ENCODE peak calls at places on chromosomes 3 and 15, in six cellular contexts. S is heart right ventricle; K is suprapubic skin; X is fibroblast of lung; N is AG04450; L is CD4-positive, alpha-beta T cell. I is an unnamed sample.

GRCh38 chr3:148042663-148043445 is 633.7 kb downstream of the ZIC1 start:
- DNase-seq in S (no peak), K (no peak), X (peak; percentile 79), N (no peak), L (no peak), I (no peak)

GRCh38 chr3:9970020-9970652 is 16.5 kb downstream of the EMC3 start:
- DNase-seq in S (no peak), K (no peak), X (peak; percentile 87), N (no peak), L (no peak), I (no peak)

GRCh38 chr15:42595641-42596240 is 20.3 kb downstream of the STARD9 start:
- DNase-seq in S (no peak), K (no peak), X (no peak), N (no peak), L (no peak), I (no peak)

GRCh38 chr3:66394261-66395249 is 106.3 kb downstream of the LRIG1 start:
- DNase-seq in S (no peak), K (no peak), X (peak; percentile 93), N (no peak), L (no peak), I (no peak)

GRCh38 chr3:12655701-12656100 is 8.2 kb downstream of the RAF1 start:
- DNase-seq in S (no peak), K (no peak), X (no peak), N (no peak), L (no peak), I (no peak)

GRCh38 chr3:132432639-132433038 is 15.3 kb downstream of the DNAJC13 start:
- DNase-seq in S (no peak), K (no peak), X (peak; percentile 89), N (peak; percentile 51), L (no peak), I (no peak)

GRCh38 chr3:19147905-19148767 is at the start of gene KCNH8:
- DNase-seq in S (peak; percentile 11), K (no peak), X (no peak), N (no peak), L (no peak), I (peak; percentile 75)

GRCh38 chr15:89089316-89090230 is 1.3 kb downstream of the ABHD2 start:
- DNase-seq in S (no peak), K (no peak), X (no peak), N (no peak), L (no peak), I (no peak)

GRCh38 chr15:43974852-43975251 is 148.1 kb downstream of the WDR76 start:
- DNase-seq in S (no peak), K (no peak), X (peak; percentile 39), N (no peak), L (no peak), I (peak; percentile 13)

GRCh38 chr3:16993227-16993626 is 108.5 kb downstream of the PLCL2 start:
- DNase-seq in S (no peak), K (no peak), X (peak; percentile 30), N (no peak), L (no peak), I (no peak)

GRCh38 chr3:14548321-14548729 is 8.2 kb upstream of the GRIP2 start:
- DNase-seq in S (peak; percentile 64), K (no peak), X (peak; percentile 45), N (peak; percentile 33), L (peak; percentile 11), I (peak; percentile 88)

GRCh38 chr3:27360113-27361078 is 8.8 kb downstream of the NEK10 start:
- DNase-seq in S (no peak), K (no peak), X (peak; percentile 11), N (no peak), L (no peak), I (no peak)

GRCh38 chr3:157129782-157130137 is 30.2 kb downstream of the CCNL1 start:
- DNase-seq in S (no peak), K (no peak), X (peak; percentile 70), N (no peak), L (no peak), I (no peak)

GRCh38 chr3:171829841-171830559 is 13.1 kb upstream of the TMEM212 start:
- DNase-seq in S (peak; percentile 81), K (no peak), X (peak; percentile 72), N (no peak), L (no peak), I (peak; percentile 88)

GRCh38 chr3:51977449-51978142 is 2.7 kb downstream of the ABHD14A start:
- DNase-seq in S (no peak), K (no peak), X (no peak), N (no peak), L (no peak), I (no peak)

GRCh38 chr3:51974277-51974962 is 444 bp upstream of the ABHD14A start:
- DNase-seq in S (peak; percentile 50), K (no peak), X (no peak), N (no peak), L (no peak), I (no peak)

GRCh38 chr3:51978143-51978502 is 3.3 kb downstream of the ABHD14A start:
- DNase-seq in S (no peak), K (no peak), X (no peak), N (no peak), L (no peak), I (no peak)

GRCh38 chr3:51974963-51975856 is at the start of gene ABHD14A:
- DNase-seq in S (peak; percentile 81), K (no peak), X (peak; percentile 52), N (no peak), L (peak; percentile 63), I (peak; percentile 69)

DNA sequence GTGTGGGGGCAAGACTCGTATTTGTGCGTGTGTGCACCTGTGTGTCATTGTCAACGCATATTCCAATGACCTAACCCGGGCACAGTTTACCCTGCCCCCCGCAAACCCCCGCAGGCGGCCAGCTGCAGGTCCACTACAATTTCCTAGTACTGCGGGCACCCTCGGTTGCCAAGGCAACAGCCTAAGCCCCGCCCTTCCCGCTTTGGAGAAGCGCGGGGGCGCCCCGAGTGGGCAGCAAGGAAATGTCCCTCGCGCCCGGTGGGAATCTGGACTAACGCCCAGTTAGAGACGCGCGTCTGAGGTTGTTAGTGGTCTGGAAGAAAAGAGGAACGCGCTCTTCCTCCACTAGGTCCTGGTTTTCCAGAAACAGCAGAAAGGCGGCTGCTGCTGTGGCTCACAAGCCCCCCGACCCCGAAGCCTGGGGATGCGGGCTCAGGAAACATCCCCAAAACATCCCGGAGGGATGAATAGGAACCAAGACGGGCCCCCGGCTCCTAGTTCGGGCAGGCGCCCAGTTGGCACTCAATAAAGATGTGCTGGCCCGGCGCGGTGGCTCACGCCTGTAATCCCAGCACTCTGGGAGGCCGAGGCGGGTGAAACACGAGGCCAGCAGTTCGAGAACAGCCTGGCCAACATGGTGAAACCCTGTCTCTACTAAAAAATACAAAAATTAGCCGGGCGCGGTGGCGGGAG is 1.1 kb downstream of the ABHD14A start:
- DNase-seq in S (peak; percentile 76), K (peak; percentile 91), X (peak; percentile 73), N (no peak), L (no peak), I (peak; percentile 87)
- H3K27ac ChIP-seq in S (peak overlapping the region; percentile 28), K (peak overlapping the region; percentile 11), X (no peak overlapping the region), N (peak overlapping the region; percentile 31), L (peak overlapping the region; percentile 59), I (peak overlapping the region; percentile 94)

GRCh38 chr15:66999601-67000000 is 65.8 kb upstream of the SMAD3 start:
- DNase-seq in S (no peak), K (no peak), X (no peak), N (no peak), L (no peak), I (no peak)

GRCh38 chr15:66995257-66995656 is 70.1 kb upstream of the SMAD3 start:
- DNase-seq in S (no peak), K (no peak), X (peak; percentile 57), N (no peak), L (no peak), I (no peak)

GRCh38 chr15:66999046-66999557 is 66.3 kb upstream of the SMAD3 start:
- DNase-seq in S (no peak), K (no peak), X (peak; percentile 12), N (no peak), L (no peak), I (no peak)

GRCh38 chr15:66996099-66996498 is 69.3 kb upstream of the SMAD3 start:
- DNase-seq in S (no peak), K (no peak), X (peak; percentile 45), N (no peak), L (no peak), I (no peak)

DNA sequence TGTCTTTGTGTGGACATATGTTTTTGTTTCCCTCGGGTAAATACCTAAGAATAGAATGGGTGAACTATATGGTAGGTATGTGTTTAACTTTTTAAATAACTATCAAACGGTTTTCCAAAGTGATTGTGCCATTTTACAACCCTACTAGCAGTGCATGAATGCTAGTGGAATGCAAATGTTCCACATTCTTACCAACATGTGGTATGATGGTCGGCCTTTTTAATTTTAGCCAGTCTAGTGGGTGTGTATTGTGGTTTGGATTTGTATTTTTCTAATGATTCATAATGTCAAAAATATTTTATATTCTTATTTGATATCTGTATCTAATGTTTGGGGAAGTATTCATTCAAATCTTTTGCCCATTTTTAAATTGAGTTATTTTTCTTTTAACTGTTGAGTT is 68.2 kb upstream of the SMAD3 start:
- DNase-seq in S (no peak), K (no peak), X (peak; percentile 92), N (peak; percentile 42), L (no peak), I (no peak)
- H3K27ac ChIP-seq in S (no peak overlapping the region), K (no peak overlapping the region), X (no peak overlapping the region), N (no peak overlapping the region), L (no peak overlapping the region), I (no peak overlapping the region)

GRCh38 chr3:45772341-45773035 is 23.8 kb downstream of the SLC6A20 start:
- DNase-seq in S (no peak), K (no peak), X (no peak), N (no peak), L (no peak), I (no peak)
- H3K27ac ChIP-seq in S (no peak overlapping the region), K (no peak overlapping the region), X (no peak overlapping the region), N (no peak overlapping the region), L (no peak overlapping the region), I (no peak overlapping the region)

GRCh38 chr3:23837691-23838090 is 31.9 kb downstream of the UBE2E1 start:
- DNase-seq in S (no peak), K (no peak), X (no peak), N (no peak), L (no peak), I (no peak)

GRCh38 chr3:23835087-23835486 is 29.3 kb downstream of the UBE2E1 start:
- DNase-seq in S (no peak), K (no peak), X (no peak), N (no peak), L (no peak), I (no peak)

GRCh38 chr3:23834082-23834870 is 28.5 kb downstream of the UBE2E1 start:
- DNase-seq in S (no peak), K (no peak), X (no peak), N (no peak), L (no peak), I (no peak)

GRCh38 chr3:23835807-23836206 is 30.1 kb downstream of the UBE2E1 start:
- DNase-seq in S (no peak), K (no peak), X (no peak), N (no peak), L (no peak), I (no peak)

DNA sequence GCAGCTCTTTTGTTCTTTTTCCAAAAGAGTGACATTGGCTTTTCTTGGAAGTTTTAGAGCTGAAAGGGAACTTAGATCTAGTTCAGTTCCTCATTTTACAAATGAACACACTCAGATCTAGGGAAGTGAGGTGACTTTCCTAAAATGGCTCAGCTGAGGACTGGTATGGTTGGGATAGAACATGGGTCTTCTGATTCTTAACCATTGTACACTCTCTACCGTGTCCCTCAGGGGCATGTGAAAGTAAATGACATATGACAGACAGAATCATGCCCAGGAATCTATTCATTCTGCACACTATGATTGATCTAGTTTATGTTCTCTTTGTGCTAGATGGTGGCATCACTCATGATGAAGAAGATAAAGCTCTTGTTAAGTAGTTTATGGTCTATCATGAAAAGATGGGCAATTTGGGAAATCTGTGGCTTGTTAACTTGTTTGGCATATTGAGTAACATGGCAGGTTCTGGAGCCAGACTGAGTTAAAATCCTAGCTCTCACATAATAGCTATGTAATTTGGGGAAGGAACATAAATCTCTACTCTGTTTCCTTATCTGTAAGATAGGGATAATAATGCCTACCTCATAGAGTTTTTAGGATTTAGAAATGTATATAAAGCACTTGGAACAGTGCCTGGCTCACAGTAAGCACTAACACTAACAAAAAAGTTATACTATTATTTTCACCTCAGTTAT is 30.9 kb downstream of the UBE2E1 start:
- DNase-seq in S (no peak), K (no peak), X (no peak), N (no peak), L (no peak), I (no peak)
- H3K27ac ChIP-seq in S (no peak overlapping the region), K (no peak overlapping the region), X (no peak overlapping the region), N (no peak overlapping the region), L (no peak overlapping the region), I (no peak overlapping the region)